ENCODE peak calls at places on chromosomes 16 and 17, in five cellular contexts. N is body of pancreas, Z is IMR-90, R is GM12865, H is kidney epithelial cell. B is an unnamed sample.
A peak's percentile ranks its signal among the peaks of the same experiment; 100 is the strongest.

GRCh38 chr16:88355093-88355388 is 27.7 kb upstream of the ZNF469 start:
- DNase-seq in Z (no peak), N (no peak), R (no peak), H (no peak), B (no peak)

GRCh38 chr16:31404353-31405064 is 11.4 kb downstream of the ITGAD start:
- DNase-seq in N (no peak), Z (no peak), R (peak; percentile 11), H (no peak), B (no peak)

GRCh38 chr17:8963665-8964258 is 1.7 kb downstream of the PIK3R5 start:
- DNase-seq in H (no peak), N (no peak), Z (no peak), R (no peak), B (no peak)

GRCh38 chr16:70571623-70572022 is 48.0 kb downstream of the SF3B3 start:
- DNase-seq in H (no peak), N (no peak), R (no peak), Z (no peak), B (no peak)

GRCh38 chr16:20942271-20942670 is 41.7 kb downstream of the LYRM1 start:
- DNase-seq in R (no peak), Z (no peak), N (no peak), H (no peak), B (no peak)

GRCh38 chr16:74257061-74257460 is 39.6 kb upstream of the PSMD7 start:
- DNase-seq in R (peak; percentile 20), N (no peak), Z (no peak), H (no peak), B (no peak)

GRCh38 chr17:4533522-4534502 is 21.4 kb downstream of the MYBBP1A start:
- DNase-seq in N (no peak), H (no peak), R (no peak), Z (no peak), B (no peak)

GRCh38 chr16:85187002-85187401 is 74.7 kb upstream of the CIBAR2 start:
- DNase-seq in H (no peak), Z (peak; percentile 89), R (no peak), N (no peak), B (no peak)

GRCh38 chr17:10349403-10349802 is 23.4 kb downstream of the MYH13 start:
- DNase-seq in Z (no peak), N (no peak), R (peak; percentile 45), H (no peak), B (no peak)

GRCh38 chr17:76107507-76107906 is 3.9 kb upstream of the EXOC7 start:
- DNase-seq in Z (no peak), H (no peak), R (peak; percentile 35), N (no peak), B (no peak)

GRCh38 chr17:76102944-76103273 is 678 bp downstream of the EXOC7 start:
- DNase-seq in N (no peak), R (no peak), Z (no peak), H (no peak), B (no peak)

GRCh38 chr17:76104140-76104895 is 731 bp upstream of the EXOC7 start:
- DNase-seq in Z (no peak), R (no peak), N (no peak), H (no peak), B (no peak)

GRCh38 chr17:76104896-76105231 is 1.3 kb upstream of the EXOC7 start:
- DNase-seq in N (no peak), Z (no peak), R (no peak), H (no peak), B (no peak)

DNA sequence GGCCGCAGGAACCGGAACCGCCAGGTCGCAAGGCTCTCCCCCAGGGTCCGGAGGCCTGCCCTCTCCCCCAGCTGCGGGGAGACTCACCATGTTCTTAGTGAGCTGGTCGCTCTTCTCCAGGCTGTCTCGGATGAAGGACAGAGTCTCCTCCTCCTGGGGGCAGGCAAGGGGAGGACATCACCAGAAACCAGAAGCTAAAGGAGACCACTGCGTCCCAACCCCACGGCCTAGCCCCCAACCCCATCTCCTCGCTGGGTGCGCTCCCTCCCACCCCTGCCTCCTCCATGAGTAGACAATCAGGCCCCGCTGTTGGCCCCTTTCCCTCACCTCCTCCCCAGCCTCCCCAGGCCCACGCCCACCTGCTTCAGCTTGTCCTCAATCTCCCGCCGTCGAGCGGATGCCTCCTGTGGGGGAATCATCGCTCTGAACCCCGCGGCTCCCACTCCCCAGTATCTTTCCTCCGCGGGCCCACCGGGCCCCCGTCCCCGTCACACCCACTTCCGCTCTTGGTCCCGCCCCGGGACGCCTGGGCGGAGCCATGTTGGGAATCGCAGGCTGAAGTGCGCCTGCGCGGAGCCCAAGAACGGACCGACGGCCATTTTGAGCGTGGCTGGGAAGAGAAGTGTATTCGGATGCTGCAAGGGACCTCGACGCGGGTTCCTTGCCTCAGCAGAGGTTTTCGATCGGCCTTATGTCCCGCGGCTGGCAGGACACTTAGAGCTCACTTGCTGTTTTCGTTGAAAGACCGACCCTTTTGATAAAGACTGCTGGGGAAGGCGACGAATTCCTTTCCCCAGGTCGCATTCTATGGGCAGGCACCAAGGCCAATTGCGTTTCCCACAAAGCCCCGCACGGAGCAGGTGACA is at the start of gene EXOC7:
- DNase-seq in Z (peak; percentile 88), H (peak; percentile 53), N (peak; percentile 90), R (peak; percentile 95), B (peak; percentile 95)
- TF ChIP-seq CTCF in Z (no peak), H (peak; percentile 8), N (no peak), R (no peak), B (no peak)

GRCh38 chr16:55426865-55427484 is 52.0 kb upstream of the MMP2 start:
- DNase-seq in R (no peak), N (no peak), Z (no peak), H (no peak), B (no peak)
- TF ChIP-seq CTCF in R (no peak), N (no peak), Z (no peak), H (no peak), B (no peak)

GRCh38 chr17:76524598-76525512 is 12.7 kb downstream of the CYGB start:
- DNase-seq in H (no peak), N (peak; percentile 80), Z (peak; percentile 55), R (no peak), B (no peak)
- TF ChIP-seq CTCF in H (no peak), N (no peak), Z (no peak), R (no peak), B (no peak)

GRCh38 chr17:48002920-48003685 is 32.2 kb downstream of the CDK5RAP3 start:
- DNase-seq in Z (no peak), N (no peak), H (no peak), R (no peak), B (no peak)
- TF ChIP-seq CTCF in Z (no peak), N (no peak), H (no peak), R (no peak), B (no peak)

DNA sequence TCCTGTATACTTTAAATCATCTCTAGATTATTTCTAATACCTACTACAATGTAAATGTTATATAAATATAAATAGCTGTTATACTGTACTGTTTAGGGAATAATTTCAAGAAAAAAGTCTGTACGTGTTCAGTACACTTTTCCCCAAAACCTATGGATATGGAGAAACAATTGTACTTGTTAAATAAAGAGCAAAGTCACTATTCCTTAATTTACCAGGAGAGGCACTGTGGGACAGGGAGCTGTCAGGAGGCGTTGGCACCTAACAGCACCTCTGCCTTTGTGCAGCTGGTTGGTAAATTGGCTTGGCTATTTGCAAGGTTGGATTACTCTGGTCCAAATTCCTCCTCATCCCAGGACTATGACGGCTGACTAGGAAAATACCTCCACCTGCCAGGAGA is 28.0 kb downstream of the CRHR1 start:
- DNase-seq in H (no peak), R (no peak), N (no peak), Z (no peak), B (no peak)
- TF ChIP-seq CTCF in H (no peak), R (no peak), N (no peak), Z (no peak), B (no peak)

B was measured in activated B cell treated with CpG ODN at 0.5 μM for 24 hours.